ENCODE peak calls at places on chromosomes 3 and 15, in nine cellular contexts. M is stimulated activated CD4-positive, alpha-beta T cell treated with anti-CD3 and anti-CD28 coated beads, Interleukin-15, amount 100 ng/mL, for 1 hour; J is GM10248; A is IMR-90; N is foreskin fibroblast; X is stimulated activated CD8-positive, alpha-beta memory T cell treated with anti-CD3 and anti-CD28 coated beads, Interleukin-7, amount 100 ng/mL, for 1 hour; Y is iPS-NIHi11; R is EH; Z is T-helper 2 cell. E is an unnamed sample.

GRCh38 chr3:144369151-144369879 is 397.7 kb downstream of the DIPK2A start:
- DNase-seq in M (no peak), J (no peak), A (no peak), N (peak; percentile 19), X (no peak), Y (no peak), R (no peak), Z (no peak), E (no peak)

GRCh38 chr3:150268426-150269321 is 139.4 kb upstream of the TSC22D2 start:
- DNase-seq in M (no peak), J (no peak), A (peak; percentile 66), N (peak; percentile 29), X (no peak), Y (no peak), R (peak; percentile 64), Z (no peak), E (no peak)

GRCh38 chr15:76333720-76334437 is 2.7 kb upstream of the ISL2 start:
- DNase-seq in M (no peak), J (no peak), A (no peak), N (peak; percentile 26), X (no peak), Y (peak; percentile 61), R (peak; percentile 20), Z (no peak), E (no peak)

GRCh38 chr3:149494759-149495580 is 20.5 kb downstream of the TM4SF4 start:
- DNase-seq in M (no peak), J (no peak), A (peak; percentile 88), N (peak; percentile 77), X (no peak), Y (no peak), R (peak; percentile 85), Z (no peak), E (no peak)

GRCh38 chr3:52197842-52198625 is at the start of gene ALAS1:
- DNase-seq in M (peak; percentile 95), J (peak; percentile 99), A (peak; percentile 82), N (peak; percentile 82), X (peak; percentile 92), Y (peak; percentile 99), R (peak; percentile 91), Z (peak; percentile 90), E (peak; percentile 96)

GRCh38 chr3:48110463-48110862 is 77.8 kb downstream of the CDC25A start:
- DNase-seq in M (no peak), J (no peak), A (no peak), N (no peak), X (no peak), Y (no peak), R (no peak), Z (no peak), E (no peak)

GRCh38 chr3:126158016-126158911 is 22.1 kb downstream of the ALDH1L1 start:
- DNase-seq in M (no peak), J (peak; percentile 5), A (no peak), N (no peak), X (no peak), Y (no peak), R (no peak), Z (no peak), E (no peak)

GRCh38 chr3:39209329-39209970 is 17.1 kb upstream of the XIRP1 start:
- DNase-seq in M (no peak), J (no peak), A (no peak), N (no peak), X (no peak), Y (no peak), R (no peak), Z (no peak), E (no peak)

GRCh38 chr3:106032479-106032878 is 163.7 kb upstream of the CBLB start:
- DNase-seq in M (no peak), J (no peak), A (no peak), N (no peak), X (no peak), Y (no peak), R (no peak), Z (no peak), E (no peak)

GRCh38 chr3:42118762-42119361 is 27.7 kb downstream of the TRAK1 start:
- DNase-seq in M (no peak), J (peak; percentile 83), A (peak; percentile 49), N (peak; percentile 10), X (no peak), Y (peak; percentile 78), R (peak; percentile 50), Z (no peak), E (no peak)

E was measured in lower lobe of right lung.